ENCODE peak calls at places on chromosomes 6 and 20, in nine cellular contexts. L, I, G, Q, E, R, Z, J and P are unnamed samples.

GRCh38 chr6:131470549-131470948 is 102.5 kb upstream of the ARG1 start:
- DNase-seq in L (no peak), J (no peak), Z (no peak), G (no peak), R (no peak), I (no peak), E (peak; percentile 23), Q (no peak), P (no peak)

GRCh38 chr20:7003598-7003997 is 236.1 kb downstream of the BMP2 start:
- DNase-seq in L (no peak), E (peak; percentile 97), J (no peak), I (no peak), Q (no peak), R (peak; percentile 5), Z (no peak), G (no peak), P (no peak)

GRCh38 chr6:166608819-166609218 is 18.2 kb downstream of the RPS6KA2 start:
- DNase-seq in R (no peak), J (no peak), Z (no peak), G (no peak), L (no peak), Q (no peak), I (no peak), E (no peak), P (no peak)

GRCh38 chr6:15682965-15683822 is 20.4 kb upstream of the DTNBP1 start:
- DNase-seq in G (no peak), R (no peak), Z (no peak), L (no peak), I (no peak), J (no peak), Q (no peak), E (no peak), P (no peak)

GRCh38 chr6:31441368-31442267 is 38.2 kb downstream of the MICA start:
- DNase-seq in Z (peak; percentile 91), L (peak; percentile 87), E (peak; percentile 41), R (peak; percentile 62), J (peak; percentile 81), G (peak; percentile 91), I (peak; percentile 93), Q (no peak), P (peak; percentile 96)

GRCh38 chr20:6705106-6705766 is 62.2 kb upstream of the BMP2 start:
- DNase-seq in Z (no peak), Q (no peak), I (no peak), L (no peak), G (no peak), J (no peak), R (no peak), E (no peak), P (no peak)

GRCh38 chr6:89385156-89385667 is 26.9 kb downstream of the RRAGD start:
- DNase-seq in G (peak; percentile 77), Z (no peak), R (peak; percentile 74), L (no peak), J (no peak), E (peak; percentile 92), I (no peak), Q (no peak), P (no peak)

GRCh38 chr6:4636881-4637224 is 139.4 kb upstream of the CDYL start:
- DNase-seq in Q (no peak), G (no peak), L (no peak), R (no peak), E (peak; percentile 20), Z (no peak), J (no peak), I (no peak), P (no peak)

GRCh38 chr6:105087571-105088211 is 92.1 kb downstream of the POPDC3 start:
- DNase-seq in E (peak; percentile 60), J (peak; percentile 28), G (no peak), R (peak; percentile 80), L (peak; percentile 65), I (no peak), Z (peak; percentile 63), Q (no peak), P (no peak)

GRCh38 chr20:16580127-16580526 is 6.9 kb upstream of the KIF16B start:
- DNase-seq in G (no peak), J (peak; percentile 20), E (peak; percentile 89), Q (no peak), R (peak; percentile 86), Z (peak; percentile 73), I (no peak), L (no peak), P (no peak)

GRCh38 chr6:165875946-165876345 is 212.9 kb upstream of the PDE10A start:
- DNase-seq in G (no peak), R (no peak), Q (no peak), I (no peak), E (no peak), L (no peak), J (no peak), Z (no peak), P (no peak)

GRCh38 chr6:12150812-12151432 is 138.8 kb downstream of the HIVEP1 start:
- DNase-seq in R (no peak), I (no peak), Z (peak; percentile 72), G (no peak), J (no peak), E (peak; percentile 35), Q (no peak), L (peak; percentile 26), P (peak; percentile 78)

GRCh38 chr20:32737371-32738223 is 5.7 kb downstream of the COMMD7 start:
- DNase-seq in E (peak; percentile 61), L (no peak), I (no peak), J (no peak), G (no peak), Q (no peak), R (peak; percentile 72), Z (no peak), P (no peak)

GRCh38 chr6:31272856-31273626 is 1.1 kb upstream of the HLA-C start:
- DNase-seq in Q (no peak), E (no peak), J (no peak), G (no peak), I (no peak), R (no peak), L (peak; percentile 12), Z (peak; percentile 22), P (no peak)

DNA sequence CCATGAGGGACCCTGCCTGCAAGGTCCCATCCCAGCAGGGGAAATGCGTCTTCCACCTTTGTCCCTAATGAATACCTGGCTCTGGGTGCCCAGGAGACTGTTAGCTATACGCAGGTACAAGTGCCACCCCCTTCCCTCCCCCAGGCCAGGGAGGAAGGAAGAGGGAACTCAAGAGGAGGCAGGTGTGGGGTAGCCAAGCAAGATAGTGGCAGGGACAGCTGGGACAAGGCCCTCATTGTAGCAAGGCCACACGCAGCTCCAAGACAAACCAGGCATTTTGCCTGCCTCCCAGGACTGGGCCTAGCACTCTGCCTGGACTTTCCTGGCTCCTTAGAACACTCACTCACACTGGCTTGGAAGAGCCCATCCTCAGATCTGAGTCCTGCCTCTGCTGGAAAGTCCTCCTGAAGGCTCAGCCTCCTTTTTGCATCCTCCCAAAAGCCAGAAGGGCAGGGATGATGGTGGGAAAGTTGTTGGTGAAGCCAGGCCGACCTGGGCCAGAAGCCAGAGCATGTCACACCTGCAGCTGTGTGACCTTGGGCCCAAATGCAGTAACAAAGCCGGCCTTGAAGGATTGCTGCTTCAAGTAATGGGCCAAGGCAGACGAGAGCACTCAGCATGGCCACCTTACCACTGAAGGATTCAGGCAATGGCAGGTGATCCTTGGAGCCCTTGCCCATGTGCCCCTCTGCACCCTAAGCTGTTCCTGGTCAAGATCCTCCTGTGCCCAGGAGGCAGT is 27.7 kb downstream of the SNPH start:
- DNase-seq in Q (no peak), J (no peak), Z (no peak), L (peak; percentile 68), I (no peak), E (no peak), R (no peak), G (peak; percentile 42), P (peak; percentile 11)
- H3K4me3 ChIP-seq in Q (no peak overlapping the region), J (no peak overlapping the region), Z (no peak overlapping the region), L (no peak overlapping the region), I (no peak overlapping the region), E (no peak overlapping the region), R (no peak overlapping the region), G (no peak overlapping the region), P (no peak overlapping the region)

GRCh38 chr20:35172434-35172806 is 548 bp downstream of the PROCR start:
- DNase-seq in J (no peak), G (no peak), Z (no peak), L (no peak), R (no peak), I (no peak), Q (no peak), E (no peak), P (no peak)
- H3K4me3 ChIP-seq in J (peak overlapping the region; percentile 49), G (peak overlapping the region; percentile 21), Z (no peak overlapping the region), L (no peak overlapping the region), R (peak overlapping the region; percentile 61), I (peak overlapping the region; percentile 49), Q (peak overlapping the region; percentile 55), E (peak overlapping the region; percentile 57), P (peak overlapping the region; percentile 21)

GRCh38 chr6:16712931-16713484 is 48.3 kb downstream of the ATXN1 start:
- DNase-seq in G (peak; percentile 70), Z (no peak), E (peak; percentile 97), I (peak; percentile 77), L (peak; percentile 19), J (peak; percentile 24), Q (no peak), R (peak; percentile 96), P (no peak)
- H3K4me3 ChIP-seq in G (no peak overlapping the region), Z (no peak overlapping the region), E (no peak overlapping the region), I (peak overlapping the region; percentile 15), L (no peak overlapping the region), J (peak overlapping the region; percentile 35), Q (no peak overlapping the region), R (peak overlapping the region; percentile 37), P (no peak overlapping the region)

GRCh38 chr6:158653577-158654354 is 3.9 kb downstream of the SYTL3 start:
- DNase-seq in Q (peak; percentile 53), J (no peak), E (no peak), G (no peak), Z (no peak), L (peak; percentile 67), I (peak; percentile 70), R (peak; percentile 72), P (peak; percentile 91)

GRCh38 chr6:158654498-158654897 is 4.6 kb downstream of the SYTL3 start:
- DNase-seq in I (peak; percentile 80), R (peak; percentile 92), Q (peak; percentile 54), G (peak; percentile 96), L (peak; percentile 35), J (peak; percentile 83), E (no peak), Z (no peak), P (peak; percentile 84)

GRCh38 chr6:158655569-158656450 is 6.0 kb downstream of the SYTL3 start:
- DNase-seq in Z (no peak), Q (no peak), R (no peak), L (no peak), I (peak; percentile 76), G (no peak), E (no peak), J (no peak), P (no peak)

GRCh38 chr6:158660331-158660730 is 10.5 kb downstream of the SYTL3 start:
- DNase-seq in Q (no peak), G (peak; percentile 8), R (no peak), L (peak; percentile 59), I (peak; percentile 63), J (no peak), Z (peak; percentile 34), E (peak; percentile 47), P (peak; percentile 75)

DNA sequence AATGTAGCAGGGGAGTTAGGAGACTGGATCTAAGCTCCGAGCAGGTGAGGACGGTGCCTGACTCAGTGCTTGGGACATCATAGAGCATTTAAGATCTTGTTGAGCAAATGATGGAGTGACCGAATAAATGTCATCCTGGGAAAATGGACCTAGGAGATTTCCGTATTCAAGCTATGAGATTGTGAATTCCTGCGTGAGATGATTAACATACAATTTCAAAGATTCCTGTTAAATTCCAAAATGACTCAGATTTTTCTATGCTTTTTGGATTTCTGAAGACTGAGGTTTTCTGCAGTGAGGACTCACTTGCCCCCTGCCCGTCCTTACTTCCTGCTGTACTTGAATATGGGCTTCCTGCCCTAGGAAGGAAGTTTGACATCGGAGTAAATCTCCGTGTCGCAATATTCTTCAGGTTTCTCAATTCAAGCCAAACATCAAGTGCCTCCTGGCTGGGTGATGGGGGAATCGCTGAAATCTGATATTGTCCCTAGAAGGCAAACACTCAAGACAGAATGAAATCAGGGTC is 5.2 kb downstream of the SYTL3 start:
- DNase-seq in I (no peak), Z (no peak), J (no peak), R (peak; percentile 88), Q (no peak), E (no peak), G (no peak), L (no peak), P (no peak)
- H3K4me3 ChIP-seq in I (no peak overlapping the region), Z (no peak overlapping the region), J (no peak overlapping the region), R (no peak overlapping the region), Q (no peak overlapping the region), E (no peak overlapping the region), G (no peak overlapping the region), L (no peak overlapping the region), P (no peak overlapping the region)